ENCODE peak calls at places on chromosomes 6 and 20, in six cellular contexts. One of them, this sample, is unnamed.

GRCh38 chr6:106643061-106643460 is 13.7 kb downstream of the QRSL1 start:
- DNase-seq in fibroblast of lung: no peak
- DNase-seq in SK-N-SH: no peak
- DNase-seq in PC-3: peak; percentile 65
- DNase-seq in neural progenitor cell: no peak
- DNase-seq in H9: no peak
- DNase-seq in this sample: no peak

GRCh38 chr6:162118706-162119105 is 608.9 kb downstream of the PRKN start:
- DNase-seq in fibroblast of lung: no peak
- DNase-seq in PC-3: no peak
- DNase-seq in SK-N-SH: no peak
- DNase-seq in neural progenitor cell: no peak
- DNase-seq in H9: no peak
- DNase-seq in this sample: no peak

GRCh38 chr6:161439093-161439492 is 165.2 kb upstream of the AGPAT4 start:
- DNase-seq in fibroblast of lung: peak; percentile 97
- DNase-seq in PC-3: peak; percentile 60
- DNase-seq in H9: no peak
- DNase-seq in SK-N-SH: no peak
- DNase-seq in neural progenitor cell: no peak
- DNase-seq in this sample: peak; percentile 89

GRCh38 chr6:140537834-140538680 is 1163.6 kb upstream of the CITED2 start:
- DNase-seq in neural progenitor cell: peak; percentile 77
- DNase-seq in fibroblast of lung: peak; percentile 100
- DNase-seq in H9: peak; percentile 28
- DNase-seq in PC-3: peak; percentile 77
- DNase-seq in SK-N-SH: no peak
- DNase-seq in this sample: peak; percentile 72

GRCh38 chr6:47144306-47144705 is 102.2 kb upstream of the ADGRF1 start:
- DNase-seq in PC-3: no peak
- DNase-seq in fibroblast of lung: peak; percentile 67
- DNase-seq in H9: no peak
- DNase-seq in SK-N-SH: no peak
- DNase-seq in neural progenitor cell: no peak
- DNase-seq in this sample: no peak

GRCh38 chr6:134937426-134937825 is 12.5 kb downstream of the ALDH8A1 start:
- DNase-seq in PC-3: no peak
- DNase-seq in SK-N-SH: no peak
- DNase-seq in neural progenitor cell: no peak
- DNase-seq in fibroblast of lung: peak; percentile 53
- DNase-seq in H9: no peak
- DNase-seq in this sample: no peak

GRCh38 chr6:18528084-18528743 is 141.1 kb downstream of the RNF144B start:
- DNase-seq in H9: no peak
- DNase-seq in PC-3: peak; percentile 55
- DNase-seq in SK-N-SH: peak; percentile 27
- DNase-seq in neural progenitor cell: no peak
- DNase-seq in fibroblast of lung: peak; percentile 10
- DNase-seq in this sample: no peak

GRCh38 chr6:140979642-140980091 is 1153.1 kb upstream of the GJE1 start:
- DNase-seq in fibroblast of lung: peak; percentile 95
- DNase-seq in H9: no peak
- DNase-seq in neural progenitor cell: no peak
- DNase-seq in PC-3: no peak
- DNase-seq in SK-N-SH: no peak
- DNase-seq in this sample: peak; percentile 57

GRCh38 chr6:134029495-134030455 is 22.6 kb downstream of the SLC2A12 start:
- DNase-seq in neural progenitor cell: no peak
- DNase-seq in fibroblast of lung: peak; percentile 39
- DNase-seq in PC-3: peak; percentile 69
- DNase-seq in SK-N-SH: peak; percentile 13
- DNase-seq in H9: no peak
- DNase-seq in this sample: peak; percentile 71

GRCh38 chr20:53009979-53010735 is 38.0 kb downstream of the TSHZ2 start:
- DNase-seq in H9: no peak
- DNase-seq in neural progenitor cell: no peak
- DNase-seq in SK-N-SH: no peak
- DNase-seq in PC-3: no peak
- DNase-seq in fibroblast of lung: no peak
- DNase-seq in this sample: no peak

GRCh38 chr6:87731818-87732661 is 30.0 kb upstream of the AKIRIN2 start:
- DNase-seq in neural progenitor cell: no peak
- DNase-seq in fibroblast of lung: peak; percentile 94
- DNase-seq in H9: no peak
- DNase-seq in PC-3: peak; percentile 91
- DNase-seq in SK-N-SH: no peak
- DNase-seq in this sample: peak; percentile 98

GRCh38 chr6:131694832-131695426 is 6.3 kb downstream of the OR2A4 start:
- DNase-seq in SK-N-SH: peak; percentile 60
- DNase-seq in neural progenitor cell: peak; percentile 88
- DNase-seq in fibroblast of lung: peak; percentile 58
- DNase-seq in H9: peak; percentile 71
- DNase-seq in PC-3: peak; percentile 77
- DNase-seq in this sample: peak; percentile 43

GRCh38 chr6:163260111-163260895 is 154.2 kb upstream of the QKI start:
- DNase-seq in SK-N-SH: no peak
- DNase-seq in H9: peak; percentile 89
- DNase-seq in fibroblast of lung: peak; percentile 41
- DNase-seq in neural progenitor cell: peak; percentile 68
- DNase-seq in PC-3: no peak
- DNase-seq in this sample: no peak

GRCh38 chr6:109978174-109979032 is at the start of gene GPR6:
- DNase-seq in neural progenitor cell: peak; percentile 96
- DNase-seq in PC-3: peak; percentile 56
- DNase-seq in SK-N-SH: peak; percentile 76
- DNase-seq in H9: peak; percentile 87
- DNase-seq in fibroblast of lung: peak; percentile 52
- DNase-seq in this sample: peak; percentile 57

GRCh38 chr6:11848852-11849731 is 70.5 kb upstream of the ADTRP start:
- DNase-seq in fibroblast of lung: peak; percentile 68
- DNase-seq in SK-N-SH: no peak
- DNase-seq in neural progenitor cell: no peak
- DNase-seq in PC-3: no peak
- DNase-seq in H9: no peak
- DNase-seq in this sample: peak; percentile 35

GRCh38 chr20:19885981-19886665 is 128.1 kb downstream of the RIN2 start:
- DNase-seq in H9: peak; percentile 29
- DNase-seq in SK-N-SH: no peak
- DNase-seq in neural progenitor cell: no peak
- DNase-seq in PC-3: peak; percentile 77
- DNase-seq in fibroblast of lung: peak; percentile 52
- DNase-seq in this sample: peak; percentile 41

GRCh38 chr6:16004934-16005673 is 123.8 kb upstream of the MYLIP start:
- DNase-seq in fibroblast of lung: no peak
- DNase-seq in SK-N-SH: no peak
- DNase-seq in H9: no peak
- DNase-seq in neural progenitor cell: no peak
- DNase-seq in PC-3: no peak
- DNase-seq in this sample: peak; percentile 7

GRCh38 chr6:112439010-112439409 is 91.9 kb downstream of the RFPL4B start:
- DNase-seq in SK-N-SH: no peak
- DNase-seq in PC-3: no peak
- DNase-seq in neural progenitor cell: no peak
- DNase-seq in H9: no peak
- DNase-seq in fibroblast of lung: peak; percentile 39
- DNase-seq in this sample: no peak
- H2AFZ ChIP-seq in SK-N-SH: no peak overlapping the region
- H2AFZ ChIP-seq in PC-3: no peak overlapping the region
- H2AFZ ChIP-seq in neural progenitor cell: no peak overlapping the region
- H2AFZ ChIP-seq in H9: no peak overlapping the region
- H2AFZ ChIP-seq in fibroblast of lung: no peak overlapping the region
- H2AFZ ChIP-seq in this sample: no peak overlapping the region

GRCh38 chr20:46622125-46622524 is 29.1 kb downstream of the SLC13A3 start:
- DNase-seq in neural progenitor cell: peak; percentile 76
- DNase-seq in PC-3: no peak
- DNase-seq in H9: no peak
- DNase-seq in SK-N-SH: no peak
- DNase-seq in fibroblast of lung: no peak
- DNase-seq in this sample: no peak

GRCh38 chr20:46626799-46627198 is 24.5 kb downstream of the SLC13A3 start:
- DNase-seq in fibroblast of lung: no peak
- DNase-seq in neural progenitor cell: no peak
- DNase-seq in SK-N-SH: no peak
- DNase-seq in H9: no peak
- DNase-seq in PC-3: no peak
- DNase-seq in this sample: no peak

GRCh38 chr20:46627251-46627650 is 24.0 kb downstream of the SLC13A3 start:
- DNase-seq in H9: no peak
- DNase-seq in SK-N-SH: no peak
- DNase-seq in fibroblast of lung: no peak
- DNase-seq in PC-3: no peak
- DNase-seq in neural progenitor cell: no peak
- DNase-seq in this sample: no peak

GRCh38 chr20:46625875-46626373 is 25.3 kb downstream of the SLC13A3 start:
- DNase-seq in SK-N-SH: no peak
- DNase-seq in fibroblast of lung: no peak
- DNase-seq in H9: no peak
- DNase-seq in neural progenitor cell: no peak
- DNase-seq in PC-3: no peak
- DNase-seq in this sample: no peak

DNA sequence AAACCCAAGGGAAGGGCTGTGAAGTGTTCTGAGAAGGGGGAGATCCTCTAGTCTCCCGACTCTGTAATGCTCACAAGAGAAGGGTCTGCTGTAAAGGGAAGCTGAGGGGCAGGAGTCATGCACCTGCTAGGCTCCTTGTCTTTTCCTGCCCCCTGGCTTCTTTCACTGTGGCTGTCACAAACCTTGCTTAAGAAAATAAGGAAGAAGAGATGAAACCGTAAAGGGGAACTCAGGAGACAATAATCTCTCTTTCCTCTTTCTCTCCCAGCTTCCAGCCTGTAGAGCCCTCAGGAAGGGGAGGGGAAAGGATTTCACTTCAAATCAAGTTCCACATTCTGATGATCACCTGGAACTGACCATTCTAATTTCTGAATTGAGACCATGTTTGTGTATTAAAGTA is 26.3 kb downstream of the SLC13A3 start:
- DNase-seq in PC-3: no peak
- DNase-seq in neural progenitor cell: no peak
- DNase-seq in fibroblast of lung: no peak
- DNase-seq in H9: no peak
- DNase-seq in SK-N-SH: no peak
- DNase-seq in this sample: no peak
- H2AFZ ChIP-seq in PC-3: no peak overlapping the region
- H2AFZ ChIP-seq in neural progenitor cell: no peak overlapping the region
- H2AFZ ChIP-seq in fibroblast of lung: no peak overlapping the region
- H2AFZ ChIP-seq in H9: no peak overlapping the region
- H2AFZ ChIP-seq in SK-N-SH: no peak overlapping the region
- H2AFZ ChIP-seq in this sample: no peak overlapping the region

GRCh38 chr6:26075063-26075717 is 12.0 kb upstream of the HFE start:
- DNase-seq in H9: peak; percentile 51
- DNase-seq in PC-3: no peak
- DNase-seq in fibroblast of lung: no peak
- DNase-seq in SK-N-SH: no peak
- DNase-seq in neural progenitor cell: no peak
- DNase-seq in this sample: no peak
- H2AFZ ChIP-seq in H9: no peak overlapping the region
- H2AFZ ChIP-seq in PC-3: no peak overlapping the region
- H2AFZ ChIP-seq in fibroblast of lung: no peak overlapping the region
- H2AFZ ChIP-seq in SK-N-SH: no peak overlapping the region
- H2AFZ ChIP-seq in neural progenitor cell: peak overlapping the region; percentile 63
- H2AFZ ChIP-seq in this sample: no peak overlapping the region

GRCh38 chr20:44883214-44883902 is 2.1 kb upstream of the YWHAB start:
- DNase-seq in neural progenitor cell: no peak
- DNase-seq in H9: no peak
- DNase-seq in fibroblast of lung: no peak
- DNase-seq in SK-N-SH: no peak
- DNase-seq in PC-3: no peak
- DNase-seq in this sample: no peak
- H2AFZ ChIP-seq in neural progenitor cell: no peak overlapping the region
- H2AFZ ChIP-seq in H9: no peak overlapping the region
- H2AFZ ChIP-seq in fibroblast of lung: no peak overlapping the region
- H2AFZ ChIP-seq in SK-N-SH: no peak overlapping the region
- H2AFZ ChIP-seq in PC-3: no peak overlapping the region
- H2AFZ ChIP-seq in this sample: no peak overlapping the region

GRCh38 chr20:21509597-21510331 is 4.1 kb downstream of the NKX2-2 start:
- DNase-seq in PC-3: no peak
- DNase-seq in neural progenitor cell: peak; percentile 75
- DNase-seq in SK-N-SH: peak; percentile 39
- DNase-seq in fibroblast of lung: peak; percentile 67
- DNase-seq in H9: peak; percentile 41
- DNase-seq in this sample: no peak
- H2AFZ ChIP-seq in PC-3: no peak overlapping the region
- H2AFZ ChIP-seq in neural progenitor cell: no peak overlapping the region
- H2AFZ ChIP-seq in SK-N-SH: peak overlapping the region; percentile 56
- H2AFZ ChIP-seq in fibroblast of lung: peak overlapping the region; percentile 15
- H2AFZ ChIP-seq in H9: no peak overlapping the region
- H2AFZ ChIP-seq in this sample: peak overlapping the region; percentile 37

GRCh38 chr20:32560989-32561830 is 23.9 kb downstream of the NOL4L start:
- DNase-seq in H9: no peak
- DNase-seq in neural progenitor cell: peak; percentile 83
- DNase-seq in PC-3: no peak
- DNase-seq in fibroblast of lung: no peak
- DNase-seq in SK-N-SH: no peak
- DNase-seq in this sample: no peak

GRCh38 chr20:32559216-32559752 is 25.8 kb downstream of the NOL4L start:
- DNase-seq in neural progenitor cell: no peak
- DNase-seq in H9: no peak
- DNase-seq in SK-N-SH: no peak
- DNase-seq in fibroblast of lung: no peak
- DNase-seq in PC-3: no peak
- DNase-seq in this sample: no peak

GRCh38 chr20:32558526-32558925 is 26.6 kb downstream of the NOL4L start:
- DNase-seq in neural progenitor cell: peak; percentile 70
- DNase-seq in SK-N-SH: no peak
- DNase-seq in PC-3: no peak
- DNase-seq in fibroblast of lung: no peak
- DNase-seq in H9: no peak
- DNase-seq in this sample: no peak

GRCh38 chr20:32560482-32560988 is 24.6 kb downstream of the NOL4L start:
- DNase-seq in PC-3: no peak
- DNase-seq in SK-N-SH: no peak
- DNase-seq in neural progenitor cell: no peak
- DNase-seq in fibroblast of lung: no peak
- DNase-seq in H9: no peak
- DNase-seq in this sample: no peak

GRCh38 chr20:32559753-32560380 is 25.3 kb downstream of the NOL4L start:
- DNase-seq in PC-3: no peak
- DNase-seq in SK-N-SH: peak; percentile 51
- DNase-seq in neural progenitor cell: peak; percentile 18
- DNase-seq in H9: no peak
- DNase-seq in fibroblast of lung: peak; percentile 35
- DNase-seq in this sample: peak; percentile 55
- H2AFZ ChIP-seq in PC-3: no peak overlapping the region
- H2AFZ ChIP-seq in SK-N-SH: no peak overlapping the region
- H2AFZ ChIP-seq in neural progenitor cell: no peak overlapping the region
- H2AFZ ChIP-seq in H9: no peak overlapping the region
- H2AFZ ChIP-seq in fibroblast of lung: no peak overlapping the region
- H2AFZ ChIP-seq in this sample: peak overlapping the region; percentile 75

This sample was measured in mammary epithelial cell.